ENCODE peak calls at places on chromosome 19, in ten cellular contexts. B is substantia nigra; Y is foreskin keratinocyte; F is stimulated activated CD4-positive, alpha-beta T cell treated with anti-CD3 and anti-CD28 coated beads, Interleukin-15, amount 100 ng/mL, for 48 hours; X is ELR; A is Calu3; D is RWPE1; M is AML-193; Q is KBM-7; Z is progenitor cell of endocrine pancreas. L is an unnamed sample.

GRCh38 chr19:45969676-45970075 is 4.0 kb downstream of the NOVA2 start:
- DNase-seq in B (no peak), Y (no peak), F (no peak), X (no peak), A (no peak), D (no peak), M (no peak), Q (no peak), Z (no peak), L (no peak)

GRCh38 chr19:47158879-47159509 is 28.4 kb downstream of the SAE1 start:
- DNase-seq in B (no peak), Y (peak), F (peak), X (peak), A (no peak), D (peak), M (no peak), Q (no peak), Z (no peak), L (no peak)

GRCh38 chr19:11963566-11964355 is 1.1 kb upstream of the ZNF763 start:
- DNase-seq in B (peak), Y (peak), F (peak), X (peak), A (peak), D (peak), M (peak), Q (peak), Z (peak), L (peak)

GRCh38 chr19:4416268-4416667 is 13.8 kb downstream of the CHAF1A start:
- DNase-seq in B (no peak), Y (no peak), F (no peak), X (no peak), A (no peak), D (no peak), M (no peak), Q (no peak), Z (no peak), L (no peak)

GRCh38 chr19:2735374-2735773 is 4.4 kb downstream of the SLC39A3 start:
- DNase-seq in B (no peak), Y (no peak), F (no peak), X (no peak), A (no peak), D (no peak), M (no peak), Q (no peak), Z (no peak), L (no peak)

GRCh38 chr19:5130371-5131030 is 161.6 kb downstream of the KDM4B start:
- DNase-seq in B (no peak), Y (no peak), F (peak), X (no peak), A (no peak), D (no peak), M (no peak), Q (no peak), Z (no peak), L (peak)

GRCh38 chr19:10516671-10517286 is 468 bp downstream of the S1PR5 start:
- DNase-seq in B (no peak), Y (peak), F (no peak), X (peak), A (no peak), D (peak), M (no peak), Q (no peak), Z (no peak), L (peak)

GRCh38 chr19:2332341-2333026 is 4.0 kb downstream of the SPPL2B start:
- DNase-seq in B (no peak), Y (no peak), F (no peak), X (no peak), A (no peak), D (no peak), M (no peak), Q (no peak), Z (no peak), L (peak)

GRCh38 chr19:10155834-10156233 is 36.1 kb upstream of the EIF3G start:
- DNase-seq in B (no peak), Y (peak), F (no peak), X (peak), A (no peak), D (no peak), M (no peak), Q (no peak), Z (no peak), L (no peak)

GRCh38 chr19:49094505-49095482 is 9.5 kb downstream of the SNRNP70 start:
- DNase-seq in B (peak), Y (no peak), F (no peak), X (no peak), A (no peak), D (no peak), M (no peak), Q (no peak), Z (no peak), L (no peak)

GRCh38 chr19:39372047-39372802 is 18.7 kb downstream of the PAF1 start:
- DNase-seq in B (no peak), Y (no peak), F (no peak), X (peak), A (no peak), D (no peak), M (no peak), Q (no peak), Z (no peak), L (no peak)

GRCh38 chr19:46481947-46482346 is 10.6 kb upstream of the PNMA8A start:
- DNase-seq in B (no peak), Y (no peak), F (no peak), X (no peak), A (no peak), D (no peak), M (no peak), Q (no peak), Z (no peak), L (no peak)

GRCh38 chr19:49468746-49469447 is 5.1 kb upstream of the FLT3LG start:
- DNase-seq in B (no peak), Y (peak), F (peak), X (peak), A (peak), D (peak), M (no peak), Q (peak), Z (no peak), L (peak)

GRCh38 chr19:12126707-12127106 is 13.4 kb downstream of the ZNF20 start:
- DNase-seq in B (no peak), Y (no peak), F (no peak), X (peak), A (no peak), D (no peak), M (peak), Q (peak), Z (no peak), L (no peak)

GRCh38 chr19:4294389-4294788 is 7.8 kb downstream of the TMIGD2 start:
- DNase-seq in B (no peak), Y (no peak), F (no peak), X (no peak), A (no peak), D (no peak), M (no peak), Q (no peak), Z (no peak), L (no peak)

GRCh38 chr19:40831502-40832430 is 18.5 kb downstream of the CYP2A6 start:
- DNase-seq in B (no peak), Y (peak), F (no peak), X (peak), A (peak), D (peak), M (peak), Q (peak), Z (no peak), L (no peak)

GRCh38 chr19:1768248-1768647 is 14.9 kb downstream of the ONECUT3 start:
- DNase-seq in B (no peak), Y (no peak), F (no peak), X (peak), A (no peak), D (no peak), M (no peak), Q (peak), Z (peak), L (no peak)

GRCh38 chr19:55270172-55270942 is 9.6 kb downstream of the HSPBP1 start:
- DNase-seq in B (no peak), Y (no peak), F (no peak), X (no peak), A (no peak), D (no peak), M (no peak), Q (no peak), Z (no peak), L (no peak)

GRCh38 chr19:38727868-38728660 is 16.2 kb downstream of the CAPN12 start:
- DNase-seq in B (no peak), Y (no peak), F (no peak), X (no peak), A (no peak), D (no peak), M (no peak), Q (peak), Z (no peak), L (no peak)

GRCh38 chr19:49333426-49334288 is 1.5 kb upstream of the CD37 start:
- DNase-seq in B (no peak), Y (no peak), F (peak), X (no peak), A (no peak), D (no peak), M (no peak), Q (peak), Z (no peak), L (peak)

GRCh38 chr19:41889896-41890295 is 6.9 kb downstream of the ARHGEF1 start:
- DNase-seq in B (no peak), Y (no peak), F (no peak), X (no peak), A (no peak), D (no peak), M (no peak), Q (no peak), Z (no peak), L (no peak)

GRCh38 chr19:46915386-46915785 is 54.6 kb downstream of the ARHGAP35 start:
- DNase-seq in B (no peak), Y (no peak), F (no peak), X (no peak), A (no peak), D (no peak), M (no peak), Q (no peak), Z (no peak), L (no peak)

GRCh38 chr19:29505034-29505824 is 20.6 kb upstream of the VSTM2B start:
- DNase-seq in B (peak), Y (no peak), F (no peak), X (no peak), A (no peak), D (no peak), M (no peak), Q (no peak), Z (no peak), L (no peak)

GRCh38 chr19:3570619-3571018 is 2.1 kb upstream of the HMG20B start:
- DNase-seq in B (peak), Y (no peak), F (no peak), X (no peak), A (no peak), D (no peak), M (no peak), Q (no peak), Z (no peak), L (no peak)

GRCh38 chr19:5078179-5078578 is 109.3 kb downstream of the KDM4B start:
- DNase-seq in B (no peak), Y (no peak), F (no peak), X (no peak), A (no peak), D (no peak), M (no peak), Q (no peak), Z (no peak), L (no peak)

GRCh38 chr19:40798997-40799557 is at the start of gene EGLN2:
- DNase-seq in B (no peak), Y (no peak), F (no peak), X (no peak), A (no peak), D (no peak), M (no peak), Q (no peak), Z (no peak), L (peak)

GRCh38 chr19:11018179-11018578 is 57.3 kb downstream of the SMARCA4 start:
- DNase-seq in B (no peak), Y (no peak), F (no peak), X (no peak), A (no peak), D (no peak), M (no peak), Q (no peak), Z (no peak), L (no peak)

GRCh38 chr19:18225702-18226468 is at the start of gene PDE4C:
- DNase-seq in B (no peak), Y (no peak), F (no peak), X (peak), A (no peak), D (no peak), M (no peak), Q (no peak), Z (no peak), L (peak)

GRCh38 chr19:5093953-5094718 is 125.2 kb downstream of the KDM4B start:
- DNase-seq in B (no peak), Y (no peak), F (no peak), X (no peak), A (no peak), D (no peak), M (no peak), Q (no peak), Z (no peak), L (no peak)

GRCh38 chr19:13505761-13506549 is at the start of gene CACNA1A:
- DNase-seq in B (no peak), Y (no peak), F (peak), X (peak), A (no peak), D (no peak), M (no peak), Q (no peak), Z (peak), L (no peak)

GRCh38 chr19:6241680-6242079 is 38.1 kb downstream of the MLLT1 start:
- DNase-seq in B (peak), Y (no peak), F (no peak), X (no peak), A (no peak), D (no peak), M (no peak), Q (no peak), Z (no peak), L (no peak)

GRCh38 chr19:383922-384800 is 24.8 kb downstream of the C2CD4C start:
- DNase-seq in B (no peak), Y (no peak), F (no peak), X (no peak), A (no peak), D (no peak), M (no peak), Q (no peak), Z (no peak), L (no peak)

GRCh38 chr19:52190679-52191293 is 934 bp downstream of the PPP2R1A start:
- DNase-seq in B (no peak), Y (peak), F (no peak), X (peak), A (peak), D (no peak), M (no peak), Q (no peak), Z (no peak), L (no peak)